ENCODE peak calls at places on chromosomes 6 and 20, in eight cellular contexts. I is Calu3, V is OCI-LY7, N is K562, T is HCT116, Z is AG04449, G is H9, X is colonic mucosa. Q is an unnamed sample.

GRCh38 chr6:33815854-33816253 is 12.1 kb upstream of the MLN start:
- DNase-seq in I (peak), T (peak), G (peak), Z (no peak), V (peak), N (peak), X (no peak), Q (peak)

GRCh38 chr6:20882014-20882413 is 347.8 kb downstream of the CDKAL1 start:
- DNase-seq in V (no peak), I (no peak), Z (no peak), X (no peak), N (no peak), T (no peak), G (peak), Q (no peak)

GRCh38 chr20:41005361-41005729 is 23.3 kb upstream of the TOP1 start:
- DNase-seq in Z (no peak), X (peak), T (peak), V (no peak), I (peak), G (no peak), N (no peak), Q (no peak)

GRCh38 chr6:3731700-3732099 is 19.8 kb downstream of the PXDC1 start:
- DNase-seq in T (no peak), N (no peak), Z (no peak), V (no peak), X (no peak), G (no peak), I (no peak), Q (no peak)

GRCh38 chr6:26459023-26459810 is 1.5 kb downstream of the BTN2A1 start:
- DNase-seq in I (no peak), G (no peak), V (no peak), X (no peak), Z (no peak), N (no peak), T (no peak), Q (no peak)

GRCh38 chr6:129598244-129599187 is 111.5 kb downstream of the ARHGAP18 start:
- DNase-seq in Z (peak), X (no peak), I (peak), N (peak), G (no peak), V (peak), T (peak), Q (peak)

GRCh38 chr6:158536891-158537798 is 22.7 kb upstream of the TMEM181 start:
- DNase-seq in X (peak), Z (no peak), V (no peak), G (peak), N (peak), I (peak), T (peak), Q (peak)

GRCh38 chr6:40550096-40550731 is 37.0 kb downstream of the LRFN2 start:
- DNase-seq in T (peak), N (peak), I (peak), X (peak), Z (peak), G (no peak), V (peak), Q (peak)

GRCh38 chr20:55586626-55587025 is 418.7 kb downstream of the CBLN4 start:
- DNase-seq in T (no peak), N (no peak), X (no peak), G (no peak), I (no peak), V (no peak), Z (no peak), Q (no peak)

GRCh38 chr6:134691180-134691579 is 258.7 kb downstream of the ALDH8A1 start:
- DNase-seq in I (no peak), X (no peak), Z (no peak), N (no peak), T (no peak), G (no peak), V (no peak), Q (no peak)
- TF ChIP-seq CTCF in I (no peak), X (no peak), Z (no peak), N (no peak), T (no peak), G (peak), V (no peak), Q (no peak)

DNA sequence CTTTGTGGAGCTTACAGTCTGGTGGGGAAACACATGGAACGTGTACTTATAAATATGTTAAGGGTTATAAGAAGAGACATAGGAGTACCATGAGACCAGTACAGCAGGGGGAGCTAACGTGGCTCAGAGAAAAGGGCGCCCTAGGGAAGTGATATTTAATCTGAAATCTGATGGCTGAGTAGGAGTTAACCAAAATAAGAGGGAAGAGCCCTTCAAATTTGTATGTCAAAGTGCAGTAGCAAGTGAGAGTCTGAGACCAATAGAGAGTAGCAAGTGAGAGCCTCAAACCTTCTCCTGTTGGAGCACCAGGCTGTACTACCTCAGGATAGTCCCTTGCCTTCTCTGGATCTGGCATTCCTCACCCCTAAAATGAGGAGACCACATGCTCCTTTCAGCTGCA is 6.1 kb upstream of the PKIG start:
- DNase-seq in T (no peak), X (no peak), I (peak), N (peak), G (no peak), V (peak), Z (no peak), Q (peak)
- TF ChIP-seq CTCF in T (peak), X (no peak), I (peak), N (peak), G (peak), V (peak), Z (peak), Q (peak)

GRCh38 chr20:43514062-43514971 is 6.8 kb downstream of the L3MBTL1 start:
- DNase-seq in I (peak), G (peak), V (peak), N (peak), X (peak), T (peak), Z (peak), Q (peak)
- TF ChIP-seq CTCF in I (peak), G (peak), V (peak), N (peak), X (no peak), T (peak), Z (peak), Q (peak)

GRCh38 chr20:49674383-49675352 is 39.0 kb downstream of the B4GALT5 start:
- DNase-seq in I (no peak), T (peak), G (no peak), V (no peak), X (peak), Z (no peak), N (no peak), Q (no peak)
- TF ChIP-seq CTCF in I (no peak), T (peak), G (no peak), V (no peak), X (no peak), Z (no peak), N (no peak), Q (no peak)

DNA sequence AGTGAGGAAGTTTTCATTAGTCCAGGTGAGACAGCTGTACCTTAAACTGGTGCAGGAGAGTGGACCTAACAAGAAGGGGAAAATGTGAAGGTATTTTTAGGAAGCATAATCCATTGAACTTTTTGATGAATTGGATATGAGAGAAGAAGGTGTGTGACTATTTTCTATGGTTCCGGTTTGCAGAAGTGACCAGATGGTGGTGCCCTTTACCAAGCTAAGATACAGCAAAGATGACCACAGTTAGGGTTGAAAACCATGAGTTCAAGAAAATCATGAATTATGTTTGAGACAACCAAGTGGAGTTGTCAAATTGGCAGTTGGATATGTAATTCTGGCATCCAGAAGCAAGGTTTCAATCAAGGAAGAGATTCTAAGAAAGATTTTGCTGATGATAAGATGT is 61.9 kb upstream of the NRSN1 start:
- DNase-seq in N (no peak), G (no peak), T (peak), V (no peak), I (peak), X (no peak), Z (no peak), Q (no peak)
- TF ChIP-seq CTCF in N (peak), G (peak), T (peak), V (peak), I (peak), X (no peak), Z (no peak), Q (peak)

DNA sequence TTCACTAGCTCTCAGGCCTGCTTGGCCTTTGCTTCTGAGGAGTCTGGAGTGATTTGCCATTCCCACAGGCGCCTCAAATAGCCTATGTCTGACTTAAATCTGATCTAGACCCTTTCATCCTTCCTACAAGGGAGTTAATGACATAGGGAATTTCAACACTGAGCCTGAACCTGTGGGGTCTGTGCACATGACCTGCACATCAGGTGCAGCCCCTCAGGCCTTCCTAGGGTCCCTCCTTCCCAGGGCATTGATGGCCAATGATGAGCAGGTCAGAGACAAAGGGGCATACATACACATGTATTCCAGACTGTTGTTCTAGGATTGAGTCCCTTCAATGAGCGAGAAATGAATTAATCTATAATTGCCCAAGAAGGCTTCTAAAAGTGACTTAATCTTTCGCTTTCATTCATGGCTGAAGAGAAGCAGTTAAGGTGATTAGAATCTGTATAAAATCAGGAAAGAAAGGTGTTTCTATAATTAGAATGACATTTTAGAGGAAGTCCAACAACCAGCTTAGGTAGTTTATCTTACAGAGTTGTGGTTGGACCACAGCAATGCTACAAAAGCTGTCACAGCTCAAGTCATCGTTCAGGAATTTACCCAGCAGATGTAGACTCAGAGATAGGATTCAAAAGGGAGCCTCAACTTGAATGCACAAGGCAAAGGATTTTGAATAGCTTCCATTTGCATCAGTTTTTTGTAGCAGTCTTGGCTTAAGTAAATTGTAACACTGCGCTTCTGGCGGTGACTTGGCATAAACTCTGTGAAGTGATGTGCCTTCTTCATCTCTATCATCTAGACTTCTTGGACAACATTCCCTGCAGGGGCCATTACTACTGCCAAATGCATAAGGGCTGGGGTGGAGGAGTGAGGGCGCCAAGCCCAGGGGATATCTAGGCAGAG is 27.0 kb upstream of the TBC1D7 start:
- DNase-seq in G (no peak), I (peak), X (no peak), N (peak), V (peak), T (peak), Z (peak), Q (no peak)
- TF ChIP-seq CTCF in G (no peak), I (no peak), X (no peak), N (no peak), V (no peak), T (no peak), Z (no peak), Q (no peak)

Q was measured in GM13976.